ENCODE peak calls at places on chromosomes 6 and 20, in seven cellular contexts. H, X, W, V, S, M and I are unnamed samples.

GRCh38 chr6:5081955-5082354 is 3.2 kb upstream of the PPP1R3G start:
- DNase-seq in H (no peak), W (no peak), M (peak; percentile 36), X (no peak), V (no peak), S (peak; percentile 27), I (no peak)

GRCh38 chr6:134117409-134117808 is 65.0 kb upstream of the SLC2A12 start:
- DNase-seq in H (no peak), X (no peak), M (peak; percentile 19), V (no peak), W (no peak), S (no peak), I (no peak)

GRCh38 chr20:50746138-50746940 is 15.0 kb downstream of the PARD6B start:
- DNase-seq in W (no peak), H (no peak), S (no peak), X (no peak), M (no peak), V (no peak), I (no peak)

GRCh38 chr20:60863548-60863947 is 388.5 kb upstream of the CDH4 start:
- DNase-seq in X (no peak), V (no peak), M (no peak), S (no peak), H (no peak), W (no peak), I (no peak)

GRCh38 chr6:74467533-74468215 is 738.2 kb downstream of the COL12A1 start:
- DNase-seq in W (no peak), H (no peak), M (no peak), X (no peak), S (no peak), V (no peak), I (no peak)

GRCh38 chr20:32150291-32150848 is 40.9 kb downstream of the TM9SF4 start:
- DNase-seq in V (no peak), W (no peak), M (no peak), H (no peak), S (no peak), X (no peak), I (no peak)

GRCh38 chr6:39204646-39205244 is 24.5 kb downstream of the KCNK5 start:
- DNase-seq in X (no peak), M (no peak), W (no peak), V (no peak), H (no peak), S (no peak), I (no peak)

GRCh38 chr6:84052204-84052882 is 18.8 kb downstream of the MRAP2 start:
- DNase-seq in V (no peak), W (no peak), X (peak; percentile 13), H (no peak), M (peak; percentile 43), S (peak; percentile 34), I (no peak)

GRCh38 chr6:43669050-43669921 is 18.3 kb downstream of the MRPS18A start:
- DNase-seq in V (no peak), H (no peak), S (no peak), W (no peak), M (peak; percentile 57), X (no peak), I (no peak)

GRCh38 chr6:44805239-44805849 is 417.8 kb downstream of the CDC5L start:
- DNase-seq in S (no peak), H (peak; percentile 74), X (peak; percentile 39), M (peak; percentile 48), V (no peak), W (no peak), I (peak; percentile 87)

GRCh38 chr6:26394289-26394688 is 7.8 kb upstream of the BTN3A1 start:
- DNase-seq in W (no peak), S (peak; percentile 92), X (peak; percentile 32), M (peak; percentile 88), H (no peak), V (peak; percentile 55), I (peak; percentile 28)

GRCh38 chr6:156832166-156832743 is 55.1 kb downstream of the ARID1B start:
- DNase-seq in V (peak; percentile 50), S (peak; percentile 32), M (peak; percentile 75), H (no peak), X (no peak), W (peak; percentile 40), I (no peak)

GRCh38 chr6:119495230-119495683 is 145.7 kb upstream of the MAN1A1 start:
- DNase-seq in W (no peak), X (no peak), M (no peak), S (no peak), V (no peak), H (no peak), I (no peak)

GRCh38 chr6:157242791-157243190 is 80.5 kb downstream of the TMEM242 start:
- DNase-seq in W (no peak), M (no peak), X (no peak), S (no peak), H (no peak), V (no peak), I (no peak)

GRCh38 chr20:15179426-15180190 is 842.2 kb upstream of the FLRT3 start:
- DNase-seq in M (no peak), H (no peak), S (no peak), W (no peak), X (no peak), V (no peak), I (no peak)

GRCh38 chr6:428047-428608 is 36.6 kb downstream of the IRF4 start:
- DNase-seq in V (no peak), W (no peak), H (no peak), M (no peak), X (no peak), S (no peak), I (no peak)

GRCh38 chr20:4814696-4815252 is 93.1 kb downstream of the PRND start:
- DNase-seq in V (no peak), M (no peak), X (no peak), S (no peak), H (no peak), W (peak; percentile 92), I (no peak)

GRCh38 chr6:140909156-140909555 is 1223.6 kb upstream of the GJE1 start:
- DNase-seq in H (no peak), S (no peak), V (no peak), X (no peak), W (no peak), M (peak; percentile 54), I (no peak)

GRCh38 chr6:101517632-101518031 is 124.1 kb downstream of the GRIK2 start:
- DNase-seq in W (peak; percentile 6), S (no peak), X (no peak), H (no peak), V (no peak), M (no peak), I (no peak)

GRCh38 chr6:101516553-101516952 is 123.0 kb downstream of the GRIK2 start:
- DNase-seq in V (no peak), X (no peak), W (no peak), S (no peak), H (no peak), M (no peak), I (no peak)

GRCh38 chr6:101527467-101527866 is 134.0 kb downstream of the GRIK2 start:
- DNase-seq in M (no peak), H (no peak), V (no peak), S (no peak), W (no peak), X (no peak), I (no peak)

DNA sequence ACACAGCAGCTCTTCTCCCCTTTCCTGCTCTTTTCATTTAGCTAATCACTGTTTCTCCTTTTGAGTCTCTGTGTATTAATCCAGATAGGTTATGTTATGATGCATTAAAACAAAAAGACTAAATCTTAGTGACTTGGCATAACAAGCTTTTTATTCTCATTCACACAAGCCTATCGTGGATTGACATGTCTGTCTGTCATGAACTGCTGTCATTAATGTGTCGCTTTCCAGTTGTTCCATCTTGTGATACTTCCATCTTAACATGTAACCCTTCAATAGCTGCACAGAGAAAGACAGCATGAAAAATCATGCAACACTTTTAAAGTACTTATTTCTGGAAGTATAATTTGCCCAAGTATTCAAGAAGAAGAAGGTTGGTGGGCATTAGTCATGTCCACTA is 128.7 kb downstream of the GRIK2 start:
- DNase-seq in S (no peak), V (no peak), M (no peak), X (no peak), W (no peak), H (no peak), I (no peak)
- TF ChIP-seq CTCF in S (no peak), V (no peak), M (no peak), X (no peak), W (no peak), H (no peak), I (no peak)

GRCh38 chr6:159170999-159171712 is 2.0 kb downstream of the FNDC1 start:
- DNase-seq in H (no peak), M (peak; percentile 76), V (no peak), S (peak; percentile 19), W (no peak), X (peak; percentile 36), I (no peak)

GRCh38 chr6:159169193-159169555 is at the start of gene FNDC1:
- DNase-seq in V (peak; percentile 2), W (peak; percentile 33), S (no peak), M (no peak), H (no peak), X (no peak), I (no peak)

GRCh38 chr6:159169557-159170332 is 545 bp downstream of the FNDC1 start:
- DNase-seq in M (peak; percentile 30), X (no peak), V (peak; percentile 23), H (no peak), S (no peak), W (no peak), I (no peak)

GRCh38 chr6:159170333-159170672 is 1.1 kb downstream of the FNDC1 start:
- DNase-seq in V (no peak), W (no peak), H (no peak), M (no peak), X (no peak), S (no peak), I (no peak)

GRCh38 chr6:159168536-159169192 is 536 bp upstream of the FNDC1 start:
- DNase-seq in X (no peak), H (no peak), S (no peak), W (no peak), V (peak; percentile 48), M (peak; percentile 31), I (no peak)
- TF ChIP-seq CTCF in X (peak; percentile 51), H (peak; percentile 49), S (no peak), W (no peak), V (no peak), M (peak; percentile 22), I (peak; percentile 53)

GRCh38 chr6:56708810-56709597 is 66.3 kb upstream of the DST start:
- DNase-seq in W (peak; percentile 71), S (peak; percentile 85), M (peak; percentile 91), V (peak; percentile 64), H (no peak), X (no peak), I (no peak)
- TF ChIP-seq CTCF in W (peak; percentile 42), S (peak; percentile 79), M (peak; percentile 53), V (peak; percentile 58), H (peak; percentile 42), X (peak; percentile 55), I (no peak)

GRCh38 chr6:38063973-38064372 is 244.4 kb downstream of the ZFAND3 start:
- DNase-seq in W (no peak), H (no peak), V (no peak), X (no peak), S (no peak), M (no peak), I (no peak)

GRCh38 chr6:38067263-38067980 is 247.9 kb downstream of the ZFAND3 start:
- DNase-seq in H (no peak), M (no peak), X (no peak), S (no peak), W (no peak), V (no peak), I (no peak)

GRCh38 chr6:38065734-38066133 is 246.2 kb downstream of the ZFAND3 start:
- DNase-seq in W (peak; percentile 35), S (no peak), H (no peak), M (no peak), X (no peak), V (no peak), I (no peak)

GRCh38 chr6:38064431-38064830 is 244.9 kb downstream of the ZFAND3 start:
- DNase-seq in M (no peak), X (no peak), W (no peak), V (no peak), S (no peak), H (no peak), I (no peak)

GRCh38 chr6:38068854-38069253 is 249.3 kb downstream of the ZFAND3 start:
- DNase-seq in H (no peak), V (peak; percentile 3), X (no peak), S (peak; percentile 30), W (no peak), M (peak; percentile 34), I (no peak)
- TF ChIP-seq CTCF in H (no peak), V (peak; percentile 16), X (no peak), S (peak; percentile 43), W (no peak), M (peak; percentile 14), I (no peak)